ENCODE peak calls at places on chromosome 11, in four cellular contexts. T, F, W and X are unnamed samples.
A peak's percentile ranks its signal among the peaks of the same experiment; 100 is the strongest.

GRCh38 chr11:130561441-130561881 is 113.0 kb downstream of the ADAMTS15 start:
- DNase-seq in F (no peak), W (no peak), T (no peak), X (no peak)

GRCh38 chr11:3823303-3823702 is 14.9 kb downstream of the PGAP2 start:
- DNase-seq in W (no peak), F (no peak), T (no peak), X (no peak)

GRCh38 chr11:131897976-131898375 is 527.6 kb downstream of the NTM start:
- DNase-seq in W (no peak), T (no peak), F (no peak), X (no peak)

GRCh38 chr11:131002145-131002544 is 85.9 kb upstream of the SNX19 start:
- DNase-seq in F (no peak), W (no peak), T (no peak), X (no peak)

GRCh38 chr11:20367313-20367948 is 3.9 kb downstream of the HTATIP2 start:
- DNase-seq in W (peak; percentile 24), F (peak; percentile 69), T (no peak), X (peak; percentile 64)

GRCh38 chr11:78131956-78132355 is 7.5 kb downstream of the ALG8 start:
- DNase-seq in W (no peak), F (no peak), T (no peak), X (no peak)

GRCh38 chr11:121500275-121500674 is 47.5 kb upstream of the SORL1-AS1 start:
- DNase-seq in T (no peak), W (no peak), F (no peak), X (no peak)

GRCh38 chr11:92976681-92977080 is 7.2 kb downstream of the MTNR1B start:
- DNase-seq in F (no peak), W (no peak), T (no peak), X (no peak)

GRCh38 chr11:113387605-113388211 is at the start of gene ANKK1:
- DNase-seq in F (peak; percentile 21), W (no peak), T (peak; percentile 15), X (peak; percentile 31)

GRCh38 chr11:130578738-130579368 is 130.4 kb downstream of the ADAMTS15 start:
- DNase-seq in T (no peak), F (no peak), W (no peak), X (no peak)

GRCh38 chr11:78929092-78929905 is 354.6 kb upstream of the NARS2 start:
- DNase-seq in T (no peak), F (no peak), W (no peak), X (no peak)

GRCh38 chr11:130527648-130528300 is 79.3 kb downstream of the ADAMTS15 start:
- DNase-seq in T (no peak), F (no peak), W (no peak), X (no peak)

GRCh38 chr11:134170177-134170908 is 53.4 kb downstream of the NCAPD3 start:
- DNase-seq in F (no peak), W (no peak), T (no peak), X (no peak)

GRCh38 chr11:86464509-86465221 is 90.0 kb downstream of the CCDC81 start:
- DNase-seq in T (no peak), W (no peak), F (no peak), X (no peak)

GRCh38 chr11:8086001-8086479 is 5.0 kb downstream of the TUB start:
- DNase-seq in W (no peak), T (peak; percentile 89), F (no peak), X (no peak)

GRCh38 chr11:78476066-78476465 is 58.4 kb upstream of the GAB2 start:
- DNase-seq in F (no peak), T (no peak), W (no peak), X (no peak)

GRCh38 chr11:115678942-115679341 is 174.7 kb upstream of the CADM1 start:
- DNase-seq in W (peak; percentile 37), F (no peak), T (no peak), X (no peak)

GRCh38 chr11:8180469-8180868 is 11.6 kb upstream of the RIC3 start:
- DNase-seq in W (no peak), T (no peak), F (no peak), X (no peak)

GRCh38 chr11:22624742-22625447 is 728 bp downstream of the FANCF start:
- DNase-seq in W (peak; percentile 72), F (peak; percentile 30), T (peak; percentile 57), X (peak; percentile 12)

GRCh38 chr11:32402836-32403235 is 32.5 kb downstream of the WT1 start:
- DNase-seq in T (no peak), F (no peak), W (no peak), X (no peak)

GRCh38 chr11:71787014-71787823 is 45.8 kb upstream of the DEFB108B start:
- DNase-seq in F (peak; percentile 80), W (peak; percentile 96), T (peak; percentile 88), X (peak; percentile 96)

GRCh38 chr11:83566948-83567347 is 280.8 kb upstream of the CCDC90B start:
- DNase-seq in W (no peak), F (no peak), T (no peak), X (no peak)

GRCh38 chr11:73141031-73141308 is 1.1 kb downstream of the FCHSD2 start:
- DNase-seq in W (no peak), F (peak; percentile 36), T (peak; percentile 54), X (no peak)

GRCh38 chr11:76670475-76671235 is at the start of gene LRRC32:
- DNase-seq in W (no peak), F (peak; percentile 83), T (peak; percentile 87), X (no peak)

GRCh38 chr11:101582242-101583052 is 1.4 kb downstream of the TRPC6 start:
- DNase-seq in T (peak; percentile 19), W (no peak), F (no peak), X (no peak)

GRCh38 chr11:109317726-109318125 is 104.3 kb upstream of the C11orf87 start:
- DNase-seq in T (no peak), F (no peak), W (no peak), X (no peak)

GRCh38 chr11:19846654-19847330 is 134.2 kb downstream of the NAV2 start:
- DNase-seq in W (no peak), F (no peak), T (no peak), X (no peak)

GRCh38 chr11:130115218-130115617 is 44.4 kb upstream of the ST14 start:
- DNase-seq in F (no peak), T (no peak), W (no peak), X (no peak)

GRCh38 chr11:57647960-57648776 is 1.5 kb downstream of the YPEL4 start:
- DNase-seq in F (peak; percentile 83), W (no peak), T (peak; percentile 47), X (no peak)

GRCh38 chr11:7515544-7515943 is 1.7 kb downstream of the PPFIBP2 start:
- DNase-seq in W (peak; percentile 13), F (no peak), T (no peak), X (no peak)

GRCh38 chr11:127074151-127074761 is 73.7 kb upstream of the KIRREL3 start:
- DNase-seq in F (peak; percentile 16), W (peak; percentile 38), T (peak; percentile 36), X (no peak)

GRCh38 chr11:2792376-2793250 is 92.8 kb upstream of the KCNQ1OT1 start:
- DNase-seq in W (no peak), T (no peak), F (no peak), X (no peak)

DNA sequence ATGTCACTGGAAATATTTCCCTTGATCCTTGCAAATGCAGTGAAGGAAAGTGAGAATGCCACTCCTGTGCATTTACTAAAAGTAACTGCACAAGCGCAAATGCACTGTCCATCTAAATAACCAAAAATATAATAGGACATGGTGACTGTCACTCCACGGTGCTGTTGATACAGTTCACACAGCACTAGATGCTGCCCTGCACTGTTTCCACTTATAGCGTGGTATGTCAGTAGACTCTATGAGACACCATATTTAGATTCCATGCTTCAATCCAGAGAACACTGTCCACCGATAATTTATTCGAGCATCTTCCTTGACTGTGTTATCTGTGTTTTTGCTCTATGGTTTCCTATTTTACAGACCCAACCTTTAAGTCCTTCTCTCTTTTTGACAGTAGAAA is 125.8 kb downstream of the MAML2 start:
- DNase-seq in W (no peak), F (no peak), T (no peak), X (no peak)
- TF ChIP-seq ELF1 in W (no peak), F (no peak), T (no peak), X (no peak)

DNA sequence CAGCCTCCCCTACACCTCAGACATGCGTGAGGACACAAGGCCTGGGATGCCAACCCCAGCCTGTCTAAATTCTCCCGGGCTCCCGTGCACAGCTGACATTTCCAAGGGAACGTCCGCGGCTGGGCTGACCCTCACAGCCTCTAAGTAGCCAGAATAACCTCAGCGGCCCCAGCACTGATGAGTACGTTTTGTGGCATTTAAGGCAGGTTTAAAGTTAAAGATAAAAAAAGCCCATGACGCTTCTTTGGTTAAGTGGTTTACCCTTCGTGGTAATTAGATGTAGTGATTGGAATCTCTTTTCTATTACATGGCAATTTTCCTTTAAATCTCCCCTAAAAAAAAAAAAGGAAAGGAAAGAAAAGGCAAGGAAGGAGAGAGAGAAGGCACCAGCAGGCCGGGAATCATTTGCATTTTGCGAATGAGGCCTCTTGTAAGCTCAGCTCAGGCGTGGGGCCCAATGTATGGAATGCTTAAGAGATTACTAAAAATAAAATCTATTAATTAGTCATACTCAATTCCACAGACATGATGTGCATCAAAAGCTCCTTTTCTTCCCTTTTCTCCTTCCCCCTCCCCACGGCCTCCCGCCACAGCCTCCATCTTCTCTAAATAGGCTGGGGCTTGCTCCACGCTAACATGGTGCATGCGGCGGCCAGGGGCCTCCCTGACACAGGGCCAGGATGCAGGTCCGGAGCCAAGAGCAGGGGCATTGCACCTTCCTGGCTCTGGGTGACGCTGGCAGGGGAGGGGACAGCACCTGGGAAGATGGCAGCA is 44.1 kb downstream of the MACROD1 start:
- DNase-seq in W (no peak), T (no peak), F (no peak), X (no peak)
- H3K27ac ChIP-seq in W (no peak overlapping the region), T (peak overlapping the region; percentile 81), F (no peak overlapping the region), X (no peak overlapping the region)

GRCh38 chr11:34523053-34523452 is 9.5 kb upstream of the ELF5 start:
- DNase-seq in F (no peak), W (no peak), T (peak; percentile 70), X (no peak)
- TF ChIP-seq ELF1 in F (no peak), W (no peak), T (no peak), X (no peak)

GRCh38 chr11:10640308-10640707 is 53.2 kb downstream of the IRAG1 start:
- DNase-seq in W (no peak), F (no peak), T (no peak), X (no peak)

GRCh38 chr11:10637629-10638028 is 55.9 kb downstream of the IRAG1 start:
- DNase-seq in F (no peak), T (no peak), W (no peak), X (no peak)

GRCh38 chr11:10641314-10642206 is 52.0 kb downstream of the IRAG1 start:
- DNase-seq in F (no peak), W (no peak), T (no peak), X (no peak)

GRCh38 chr11:10639350-10639749 is 54.2 kb downstream of the IRAG1 start:
- DNase-seq in T (no peak), F (no peak), W (no peak), X (no peak)

DNA sequence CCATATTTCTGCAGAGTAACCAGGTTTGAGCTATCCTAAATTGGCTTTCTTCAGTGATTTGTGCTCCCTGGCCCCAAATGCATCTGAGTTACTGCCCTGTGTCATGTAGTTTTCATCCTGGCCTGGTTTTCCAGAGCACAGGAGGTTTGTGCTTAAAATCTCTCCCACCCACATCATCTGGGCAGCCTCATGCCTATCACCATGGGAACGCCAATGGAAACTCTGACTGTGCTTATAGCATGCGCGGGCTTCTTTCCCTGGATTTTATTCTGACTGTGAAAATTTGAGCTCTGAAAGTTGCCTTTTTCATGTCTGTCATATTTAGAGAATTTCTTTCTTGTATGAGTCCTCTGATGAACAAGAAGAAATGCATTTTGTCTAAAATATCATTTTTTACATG is 55.3 kb downstream of the IRAG1 start:
- DNase-seq in T (peak; percentile 48), F (no peak), W (no peak), X (no peak)
- H3K27ac ChIP-seq in T (no peak overlapping the region), F (no peak overlapping the region), W (no peak overlapping the region), X (no peak overlapping the region)

GRCh38 chr11:66559141-66559861 is 9.1 kb downstream of the CTSF start:
- DNase-seq in T (peak; percentile 65), W (no peak), F (peak; percentile 96), X (no peak)
- TF ChIP-seq ELF1 in T (no peak), W (no peak), F (no peak), X (no peak)

GRCh38 chr11:128747728-128748148 is 53.9 kb downstream of the FLI1 start:
- DNase-seq in W (no peak), T (no peak), F (no peak), X (no peak)
- H3K27ac ChIP-seq in W (no peak overlapping the region), T (no peak overlapping the region), F (no peak overlapping the region), X (no peak overlapping the region)